ENCODE peak calls at places on chromosome 19, in seven cellular contexts. V is H1, Y is HL-60, U is breast epithelium, N is K562, M is stomach, B is sigmoid colon. I is an unnamed sample.

GRCh38 chr19:3096267-3096901 is 2.2 kb downstream of the GNA11 start:
- DNase-seq in Y (no peak), V (no peak), N (no peak), B (no peak), M (no peak), U (no peak), I (peak)

GRCh38 chr19:35720163-35720524 is 2.3 kb downstream of the KMT2B start:
- DNase-seq in N (no peak), U (no peak), B (no peak), Y (no peak), V (no peak), M (no peak), I (no peak)

GRCh38 chr19:53511357-53511756 is 26.6 kb upstream of the ZNF331 start:
- DNase-seq in B (no peak), V (no peak), U (no peak), M (no peak), Y (no peak), N (no peak), I (no peak)

GRCh38 chr19:51172223-51172622 is 30.1 kb downstream of the SIGLEC7 start:
- DNase-seq in Y (peak), U (no peak), M (no peak), V (no peak), B (no peak), N (no peak), I (no peak)

GRCh38 chr19:5147074-5147970 is 178.4 kb downstream of the KDM4B start:
- DNase-seq in M (no peak), U (no peak), N (no peak), V (no peak), B (no peak), Y (no peak), I (no peak)

GRCh38 chr19:35755550-35756371 is 1.1 kb downstream of the HSPB6 start:
- DNase-seq in M (peak), U (peak), Y (no peak), N (no peak), V (no peak), B (peak), I (peak)

GRCh38 chr19:644363-644762 is 4.7 kb downstream of the FGF22 start:
- DNase-seq in N (no peak), M (no peak), U (no peak), B (no peak), V (no peak), Y (no peak), I (no peak)

GRCh38 chr19:43699506-43700367 is 16.1 kb upstream of the IRGC start:
- DNase-seq in U (no peak), M (peak), B (peak), N (no peak), Y (no peak), V (peak), I (no peak)

GRCh38 chr19:12156254-12157058 is at the start of gene ZNF625:
- DNase-seq in V (peak), B (peak), Y (no peak), N (no peak), U (peak), M (peak), I (peak)

GRCh38 chr19:39599116-39599515 is 3.2 kb upstream of the LGALS13 start:
- DNase-seq in N (peak), V (no peak), M (no peak), B (no peak), Y (no peak), U (no peak), I (no peak)

GRCh38 chr19:13078897-13079541 is 23.6 kb downstream of the LYL1 start:
- DNase-seq in M (peak), V (no peak), U (no peak), Y (peak), N (no peak), B (peak), I (no peak)

GRCh38 chr19:32017341-32017948 is 328.0 kb upstream of the ZNF507 start:
- DNase-seq in U (no peak), V (no peak), M (no peak), B (no peak), N (no peak), Y (no peak), I (no peak)

GRCh38 chr19:15323496-15324235 is 8.7 kb downstream of the BRD4 start:
- DNase-seq in B (peak), V (no peak), U (no peak), N (peak), Y (peak), M (peak), I (no peak)

GRCh38 chr19:54287456-54287855 is 6.5 kb upstream of the LILRB2 start:
- DNase-seq in B (no peak), M (no peak), V (no peak), U (no peak), Y (no peak), N (no peak), I (no peak)

GRCh38 chr19:4976412-4977298 is 7.7 kb downstream of the KDM4B start:
- DNase-seq in Y (peak), N (peak), U (peak), M (peak), B (peak), V (no peak), I (peak)

GRCh38 chr19:34881982-34882381 is 44.7 kb upstream of the ZNF30 start:
- DNase-seq in V (no peak), U (no peak), N (no peak), B (no peak), Y (no peak), M (no peak), I (no peak)

GRCh38 chr19:51692065-51692915 is 840 bp upstream of the SPACA6 start:
- DNase-seq in N (peak), B (no peak), Y (no peak), M (no peak), V (no peak), U (no peak), I (no peak)

GRCh38 chr19:43444531-43445340 is 20.7 kb downstream of the LYPD3 start:
- DNase-seq in N (peak), V (no peak), M (no peak), B (no peak), U (no peak), Y (peak), I (no peak)

GRCh38 chr19:48698046-48698445 is 2.3 kb downstream of the FUT2 start:
- DNase-seq in Y (no peak), V (no peak), N (peak), U (no peak), B (no peak), M (peak), I (peak)

GRCh38 chr19:43316591-43317319 is 36.7 kb upstream of the CD177 start:
- DNase-seq in N (peak), Y (no peak), U (no peak), B (no peak), V (peak), M (peak), I (peak)

GRCh38 chr19:15014579-15014978 is 34.7 kb upstream of the CASP14 start:
- DNase-seq in B (no peak), Y (no peak), M (no peak), N (peak), V (no peak), U (no peak), I (no peak)

GRCh38 chr19:10461047-10461949 is 41.0 kb downstream of the PDE4A start:
- DNase-seq in V (peak), U (peak), M (peak), B (peak), N (peak), Y (peak), I (peak)

GRCh38 chr19:56637976-56638555 is 4.9 kb upstream of the SMIM17 start:
- DNase-seq in Y (peak), M (peak), B (no peak), N (peak), V (peak), U (peak), I (peak)

GRCh38 chr19:6777434-6777833 is 4.9 kb downstream of the VAV1 start:
- DNase-seq in Y (no peak), B (no peak), V (no peak), M (no peak), N (no peak), U (no peak), I (no peak)

GRCh38 chr19:43574424-43575155 is 737 bp downstream of the XRCC1 start:
- DNase-seq in M (no peak), Y (no peak), U (no peak), N (no peak), V (no peak), B (no peak), I (no peak)

GRCh38 chr19:912181-913079 is 589 bp downstream of the R3HDM4 start:
- DNase-seq in N (peak), M (no peak), V (no peak), Y (no peak), U (no peak), B (no peak), I (no peak)

GRCh38 chr19:13154241-13154778 is 4.1 kb downstream of the IER2 start:
- DNase-seq in M (peak), B (peak), Y (peak), U (peak), V (no peak), N (peak), I (peak)

GRCh38 chr19:3336680-3337523 is 29.5 kb upstream of the NFIC start:
- DNase-seq in B (peak), M (peak), N (no peak), Y (no peak), V (no peak), U (peak), I (peak)

GRCh38 chr19:49823472-49823871 is 5.4 kb downstream of the MED25 start:
- DNase-seq in U (no peak), Y (no peak), B (no peak), V (no peak), M (no peak), N (no peak), I (no peak)

GRCh38 chr19:29841559-29842367 is 30.0 kb downstream of the CCNE1 start:
- DNase-seq in B (peak), U (no peak), V (no peak), N (peak), M (no peak), Y (no peak), I (no peak)

GRCh38 chr19:30669329-30670010 is 297.3 kb downstream of the ZNF536 start:
- DNase-seq in B (peak), V (no peak), N (peak), M (peak), U (peak), Y (no peak), I (peak)

GRCh38 chr19:1860133-1860775 is 3.1 kb downstream of the KLF16 start:
- DNase-seq in U (no peak), B (peak), N (peak), M (no peak), V (no peak), Y (peak), I (no peak)

GRCh38 chr19:34475026-34475974 is 6.3 kb upstream of the WTIP start:
- DNase-seq in M (no peak), N (peak), U (no peak), Y (peak), V (no peak), B (no peak), I (no peak)

GRCh38 chr19:32909257-32909656 is 39.7 kb upstream of the SLC7A9 start:
- DNase-seq in N (peak), M (no peak), U (no peak), B (no peak), V (no peak), Y (no peak), I (no peak)

GRCh38 chr19:33195711-33196347 is 1.7 kb downstream of the LRP3 start:
- DNase-seq in M (no peak), N (no peak), V (no peak), U (no peak), Y (no peak), B (no peak), I (no peak)

GRCh38 chr19:58196911-58197616 is 14.2 kb downstream of the ZNF274 start:
- DNase-seq in M (no peak), B (no peak), U (no peak), V (no peak), Y (peak), N (peak), I (no peak)

GRCh38 chr19:737591-738093 is 13.3 kb upstream of the MISP start:
- DNase-seq in V (peak), B (peak), U (no peak), M (peak), N (peak), Y (no peak), I (peak)

GRCh38 chr19:17075035-17075859 is at the start of the genes HAUS8 and MYO9B:
- DNase-seq in N (peak), V (peak), Y (peak), U (peak), B (peak), M (peak), I (peak)

GRCh38 chr19:17074628-17075034 is 621 bp downstream of the HAUS8 start:
- DNase-seq in V (no peak), M (no peak), N (no peak), Y (no peak), U (no peak), B (no peak), I (no peak)

GRCh38 chr19:17076539-17076919 is 952 bp downstream of the MYO9B start:
- DNase-seq in U (no peak), N (peak), Y (no peak), B (no peak), V (no peak), M (no peak), I (no peak)

GRCh38 chr19:17075860-17076538 is 422 bp downstream of the MYO9B start:
- DNase-seq in U (no peak), V (no peak), M (peak), N (peak), B (peak), Y (peak), I (peak)

DNA sequence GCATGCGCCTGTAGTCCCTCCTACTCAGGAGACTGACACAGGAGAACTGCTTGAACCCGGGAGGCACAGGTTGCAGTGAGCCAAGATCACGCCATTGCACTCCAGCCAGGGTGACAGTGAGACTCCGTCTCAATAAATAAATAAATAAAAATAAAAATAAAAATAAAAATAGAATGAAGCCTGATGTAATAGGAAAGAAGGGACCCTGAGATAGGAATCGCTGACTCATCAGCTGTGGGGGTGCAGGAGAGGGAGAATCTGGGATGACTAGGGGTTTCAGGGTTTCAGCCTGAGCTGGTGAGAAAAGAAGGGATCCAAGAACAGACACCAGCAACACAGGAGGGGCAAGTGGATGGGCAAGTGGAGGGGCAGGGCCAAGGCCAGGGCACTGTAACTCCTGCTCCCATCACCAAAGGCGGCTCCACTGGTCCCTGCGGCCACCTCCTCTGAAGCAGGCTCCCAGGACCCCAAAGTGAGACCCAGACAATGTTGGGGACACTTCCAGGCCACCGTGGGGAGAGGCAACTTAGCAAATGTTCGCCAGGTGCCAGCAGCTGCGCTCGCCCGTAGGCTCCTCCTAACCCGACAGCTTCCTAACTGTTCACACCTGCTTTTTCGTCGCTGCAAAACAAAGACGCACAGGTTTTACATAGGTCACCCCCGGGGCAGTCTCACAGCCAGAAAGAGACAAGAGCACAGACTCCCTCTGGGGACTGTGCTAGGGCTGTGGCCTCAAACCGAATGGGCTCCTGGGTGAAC is 1.2 kb downstream of the HAUS8 start:
- DNase-seq in M (no peak), Y (no peak), N (peak), V (no peak), B (no peak), U (no peak), I (no peak)
- TF ChIP-seq POLR2AphosphoS5 in M (no peak), Y (no peak), N (no peak), V (no peak), B (no peak), U (no peak), I (no peak)

DNA sequence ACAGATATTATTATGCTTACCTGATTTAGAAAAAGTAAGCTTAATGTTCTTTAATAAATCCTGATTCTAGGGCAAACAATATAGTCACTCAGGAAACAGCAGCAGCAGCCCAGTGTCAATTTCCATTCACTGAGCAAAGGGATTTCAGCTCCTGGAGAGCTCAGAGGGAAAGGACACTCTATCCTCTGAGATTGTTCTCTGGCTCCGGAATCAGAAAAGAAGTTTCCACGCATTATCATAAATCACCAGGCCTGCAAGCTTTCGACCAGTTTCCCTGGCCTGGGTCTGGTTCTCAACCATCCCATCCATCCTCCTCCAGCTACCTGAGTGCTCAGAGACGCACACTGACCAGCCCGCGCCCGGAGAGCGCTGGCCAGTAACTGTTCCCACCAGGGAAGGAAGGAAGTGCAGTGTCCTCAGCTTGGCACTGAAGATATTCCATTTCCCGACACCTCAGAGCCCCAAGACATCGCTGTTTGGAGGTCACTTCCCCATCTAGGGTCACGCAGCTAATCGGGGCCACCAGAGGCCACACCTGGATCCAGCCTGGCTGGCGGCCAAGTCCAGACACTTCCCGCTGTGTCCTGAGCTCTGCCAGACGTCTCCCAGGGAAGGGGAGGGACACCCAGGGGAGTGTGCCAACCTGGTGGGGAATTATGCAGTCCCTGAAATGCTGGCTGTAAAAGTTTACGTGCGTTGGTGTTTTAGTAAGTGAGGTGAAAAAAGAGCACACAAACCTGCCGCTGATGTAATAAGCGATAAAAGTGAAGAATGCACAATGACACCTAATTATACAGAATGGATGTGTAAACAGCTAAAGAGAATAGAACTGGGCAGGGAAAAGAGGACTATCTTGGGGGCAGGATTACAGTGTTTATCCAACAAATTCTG is 29.1 kb downstream of the EPS15L1 start:
- DNase-seq in N (peak), Y (no peak), B (peak), M (peak), V (no peak), U (no peak), I (no peak)
- TF ChIP-seq POLR2AphosphoS5 in N (no peak), Y (no peak), B (no peak), M (no peak), V (no peak), U (no peak), I (peak)

GRCh38 chr19:37933965-37934364 is 27.0 kb downstream of the SIPA1L3 start:
- DNase-seq in B (no peak), N (no peak), Y (no peak), V (no peak), U (no peak), M (peak), I (no peak)
- TF ChIP-seq POLR2AphosphoS5 in B (no peak), N (no peak), Y (no peak), V (no peak), U (no peak), M (no peak), I (no peak)

GRCh38 chr19:19643158-19644053 is at the start of gene GMIP:
- DNase-seq in U (peak), N (peak), Y (peak), V (no peak), M (peak), B (peak), I (peak)
- TF ChIP-seq POLR2AphosphoS5 in U (no peak), N (no peak), Y (peak), V (peak), M (no peak), B (no peak), I (no peak)

DNA sequence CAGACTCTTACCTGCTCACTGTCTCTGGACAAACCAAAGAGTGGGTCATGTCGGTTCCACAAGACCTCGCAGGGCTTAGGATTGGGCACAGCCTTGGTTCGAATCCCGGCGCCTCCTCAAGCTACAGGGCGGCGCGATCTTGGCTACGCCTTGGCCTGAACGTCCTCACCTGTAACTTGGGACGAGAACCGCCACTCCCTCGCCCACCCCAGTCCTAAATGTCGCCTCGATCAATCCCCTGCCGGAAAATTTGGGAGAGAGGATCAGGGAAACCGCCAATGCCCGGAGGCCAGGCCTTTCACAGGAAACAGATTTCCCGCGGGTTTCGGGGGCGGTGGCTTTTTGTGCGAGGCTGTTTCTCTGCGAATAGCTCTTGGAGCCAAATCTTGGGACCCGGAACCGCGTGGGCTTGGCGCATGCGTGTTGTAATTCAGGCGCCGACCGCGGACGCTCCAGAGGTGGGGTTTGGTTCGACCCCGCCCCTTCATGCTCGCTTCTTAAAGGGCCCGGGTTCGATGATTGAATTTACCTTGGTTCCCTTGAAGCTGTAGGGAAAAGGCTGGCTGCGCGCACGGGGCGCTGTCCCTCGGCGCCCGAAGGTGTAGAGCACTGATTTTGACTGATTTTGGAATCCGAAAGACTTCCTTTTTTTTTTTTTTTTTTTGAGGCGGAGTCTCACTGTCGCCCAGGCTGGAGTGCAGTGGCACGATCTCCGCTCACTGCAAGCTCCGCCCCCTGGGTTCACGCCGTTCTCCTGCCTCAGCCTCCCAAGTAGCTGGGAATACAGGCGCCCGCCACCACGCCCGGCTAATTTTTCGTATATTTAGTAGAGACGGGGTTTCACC is at the start of gene NR2C2AP:
- DNase-seq in B (peak), Y (peak), U (peak), V (no peak), N (peak), M (peak), I (peak)
- TF ChIP-seq POLR2AphosphoS5 in B (peak), Y (no peak), U (peak), V (peak), N (peak), M (peak), I (peak)